ENCODE peak calls at places on chromosomes 16 and 17, in five cellular contexts. T is stomach, R is A549, M is breast epithelium, F is adrenal gland. O is an unnamed sample.

GRCh38 chr16:48284772-48285409 is 37.6 kb upstream of the ABCC11 start:
- DNase-seq in T (no peak), R (no peak), M (no peak), F (no peak), O (no peak)

GRCh38 chr17:38943607-38944006 is 18.2 kb downstream of the LASP1NB start:
- DNase-seq in T (no peak), R (no peak), M (no peak), F (no peak), O (no peak)

GRCh38 chr16:48405907-48406306 is 20.7 kb upstream of the SIAH1 start:
- DNase-seq in T (no peak), R (no peak), M (no peak), F (no peak), O (no peak)

GRCh38 chr17:8905256-8905778 is 37.8 kb upstream of the PIK3R6 start:
- DNase-seq in T (no peak), R (no peak), M (no peak), F (no peak), O (peak; percentile 45)

GRCh38 chr17:48413613-48414405 is 16.2 kb downstream of the SKAP1 start:
- DNase-seq in T (no peak), R (no peak), M (no peak), F (no peak), O (no peak)

GRCh38 chr17:72697602-72698146 is 394.8 kb downstream of the SLC39A11 start:
- DNase-seq in T (no peak), R (no peak), M (no peak), F (no peak), O (no peak)

GRCh38 chr17:6641374-6641818 is 536 bp downstream of the TXNDC17 start:
- DNase-seq in T (no peak), R (no peak), M (no peak), F (no peak), O (no peak)

GRCh38 chr16:51834131-51834530 is 683.1 kb upstream of the SALL1 start:
- DNase-seq in T (no peak), R (no peak), M (no peak), F (no peak), O (no peak)

GRCh38 chr16:11627822-11628457 is 40.3 kb upstream of the SNN start:
- DNase-seq in T (peak; percentile 58), R (no peak), M (peak; percentile 92), F (no peak), O (peak; percentile 73)

GRCh38 chr16:15874745-15875314 is 13.6 kb downstream of the CEP20 start:
- DNase-seq in T (peak; percentile 59), R (peak; percentile 80), M (peak; percentile 36), F (peak; percentile 68), O (peak; percentile 86)

GRCh38 chr16:31714899-31715504 is 158.6 kb upstream of the ZNF267 start:
- DNase-seq in T (no peak), R (no peak), M (no peak), F (no peak), O (no peak)

GRCh38 chr17:79505199-79505598 is 105.7 kb downstream of the RBFOX3 start:
- DNase-seq in T (no peak), R (no peak), M (no peak), F (no peak), O (no peak)

GRCh38 chr16:89357055-89357454 is 133.3 kb downstream of the ANKRD11 start:
- DNase-seq in T (no peak), R (no peak), M (no peak), F (no peak), O (no peak)

GRCh38 chr17:2402517-2402916 is 1.7 kb upstream of the MNT start:
- DNase-seq in T (no peak), R (no peak), M (peak; percentile 51), F (peak; percentile 37), O (peak; percentile 87)

GRCh38 chr17:45247429-45248131 is 14.3 kb downstream of the SPATA32 start:
- DNase-seq in T (peak; percentile 98), R (peak; percentile 100), M (peak; percentile 96), F (peak; percentile 96), O (peak; percentile 88)

GRCh38 chr16:66471264-66471663 is 44.2 kb downstream of the BEAN1 start:
- DNase-seq in T (peak; percentile 2), R (no peak), M (no peak), F (no peak), O (peak; percentile 76)

GRCh38 chr17:41615454-41615853 is 2.9 kb upstream of the KRT16 start:
- DNase-seq in T (no peak), R (no peak), M (peak; percentile 87), F (no peak), O (no peak)

GRCh38 chr17:14011740-14012405 is 57.4 kb upstream of the COX10 start:
- DNase-seq in T (no peak), R (no peak), M (no peak), F (no peak), O (no peak)

GRCh38 chr17:5669191-5669590 is 84.9 kb upstream of the NLRP1 start:
- DNase-seq in T (no peak), R (no peak), M (no peak), F (no peak), O (no peak)

GRCh38 chr17:81401727-81402529 is 6.7 kb downstream of the BAHCC1 start:
- DNase-seq in T (no peak), R (peak; percentile 69), M (no peak), F (no peak), O (no peak)

GRCh38 chr17:82213251-82214011 is 789 bp upstream of the CCDC57 start:
- DNase-seq in T (no peak), R (peak; percentile 97), M (no peak), F (no peak), O (no peak)

DNA sequence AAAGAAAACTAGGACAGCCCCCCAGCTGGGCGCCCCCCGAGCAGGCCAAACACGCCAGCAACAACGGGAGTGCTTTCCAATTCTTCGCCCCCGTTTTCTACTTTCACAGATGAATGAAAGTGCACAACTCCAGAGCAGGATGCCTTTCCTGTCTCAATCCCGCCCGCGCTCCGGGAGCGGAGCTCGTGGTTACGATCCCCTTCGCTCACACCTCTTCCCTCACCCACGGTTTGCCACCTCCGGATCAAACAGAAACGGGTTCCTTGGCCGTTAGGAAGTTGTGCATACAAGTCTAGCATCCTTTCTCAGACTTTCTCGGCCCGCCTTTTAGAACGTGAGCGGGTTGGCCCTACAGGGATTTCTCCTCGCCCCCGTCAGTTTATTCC is 658 bp downstream of the SKA2 start:
- DNase-seq in T (peak; percentile 37), R (no peak), M (peak; percentile 26), F (peak; percentile 54), O (peak; percentile 27)
- TF ChIP-seq POLR2A in T (no peak), R (no peak), M (no peak), F (no peak), O (no peak)

GRCh38 chr17:53032861-53033271 is 789.9 kb upstream of the KIF2B start:
- DNase-seq in T (no peak), R (no peak), M (no peak), F (no peak), O (no peak)
- TF ChIP-seq CTCF in T (no peak), R (peak; percentile 9), M (no peak), F (no peak), O (no peak)

GRCh38 chr16:27374231-27374793 is 27.7 kb upstream of the IL21R start:
- DNase-seq in T (no peak), R (no peak), M (no peak), F (no peak), O (no peak)
- H3K4me3 ChIP-seq in T (no peak overlapping the region), R (no peak overlapping the region), M (no peak overlapping the region), F (no peak overlapping the region), O (no peak overlapping the region)

DNA sequence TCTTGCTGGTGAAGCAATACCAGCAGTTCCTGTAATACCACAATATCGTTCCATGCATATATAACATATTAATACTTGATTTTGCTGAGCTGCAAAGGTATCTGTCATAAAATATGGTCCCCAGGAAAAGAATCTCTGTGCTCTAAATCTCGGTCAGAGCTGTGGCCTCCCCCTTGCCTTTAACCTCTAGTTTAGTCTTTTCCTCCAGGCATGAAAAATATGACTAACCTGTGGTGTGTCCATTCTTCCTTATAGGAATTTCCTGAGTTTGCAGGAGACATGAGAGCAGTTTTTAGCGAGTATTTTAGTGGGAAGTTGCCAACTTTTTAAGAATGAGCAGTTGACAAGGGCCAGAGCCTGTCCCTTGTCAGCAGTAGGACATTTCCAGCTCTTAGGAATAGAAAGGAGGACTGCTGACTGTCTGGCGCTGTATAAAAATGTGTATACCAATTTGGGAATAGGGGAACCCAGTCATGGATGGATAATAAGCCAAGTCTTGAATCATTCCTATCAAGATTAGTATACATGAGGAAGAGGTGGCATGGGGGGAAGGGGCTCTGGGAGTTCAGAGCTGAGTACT is 8.7 kb downstream of the ATXN1L start:
- DNase-seq in T (no peak), R (no peak), M (no peak), F (no peak), O (no peak)
- TF ChIP-seq POLR2A in T (no peak), R (no peak), M (no peak), F (no peak), O (no peak)

GRCh38 chr17:67801626-67802175 is 23.6 kb upstream of the BPTF start:
- DNase-seq in T (no peak), R (no peak), M (no peak), F (no peak), O (no peak)
- TF ChIP-seq CTCF in T (no peak), R (no peak), M (no peak), F (no peak), O (no peak)

DNA sequence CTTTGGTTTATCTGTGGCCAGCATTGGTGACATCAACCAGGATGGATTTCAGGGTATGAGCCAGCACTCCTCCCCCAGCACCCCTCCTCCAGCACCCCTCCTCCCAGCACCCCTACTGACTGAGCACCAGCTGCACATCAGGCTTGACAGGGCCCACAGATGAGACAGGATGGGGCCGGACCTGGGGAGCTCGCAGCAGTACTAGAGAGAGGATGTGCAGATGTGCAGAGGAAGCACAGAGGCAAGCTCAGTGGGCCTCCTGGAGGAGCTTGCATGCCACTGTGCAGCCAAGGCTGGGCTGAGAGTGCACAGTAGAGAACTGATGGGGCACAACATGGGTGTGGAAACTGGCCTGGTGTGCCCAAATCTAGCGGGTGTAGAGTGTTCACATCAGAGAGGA is 16.2 kb downstream of the ITGA3 start:
- DNase-seq in T (no peak), R (no peak), M (no peak), F (no peak), O (no peak)
- H3K4me3 ChIP-seq in T (no peak overlapping the region), R (no peak overlapping the region), M (no peak overlapping the region), F (no peak overlapping the region), O (no peak overlapping the region)

O was measured in lower leg skin.